ENCODE peak calls at places on chromosomes 12 and 14, in ten cellular contexts. One of them, this sample, is unnamed.

GRCh38 chr14:95464524-95464923 is 51.9 kb downstream of the SYNE3 start:
- DNase-seq in IMR-90: no peak
- DNase-seq in WERI-Rb-1: no peak
- DNase-seq in fibroblast of lung: no peak
- DNase-seq in psoas muscle: no peak
- DNase-seq in stomach: no peak
- DNase-seq in heart left ventricle: no peak
- DNase-seq in CD8-positive, alpha-beta T cell: peak
- DNase-seq in sigmoid colon: no peak
- DNase-seq in tibial artery: no peak
- DNase-seq in this sample: no peak

GRCh38 chr12:118189761-118190181 is 53.8 kb downstream of the PEBP1 start:
- DNase-seq in WERI-Rb-1: peak
- DNase-seq in sigmoid colon: peak
- DNase-seq in heart left ventricle: no peak
- DNase-seq in psoas muscle: no peak
- DNase-seq in fibroblast of lung: peak
- DNase-seq in tibial artery: no peak
- DNase-seq in stomach: no peak
- DNase-seq in IMR-90: peak
- DNase-seq in CD8-positive, alpha-beta T cell: no peak
- DNase-seq in this sample: peak

GRCh38 chr12:24201258-24201970 is 251.9 kb upstream of the SOX5 start:
- DNase-seq in sigmoid colon: no peak
- DNase-seq in IMR-90: no peak
- DNase-seq in stomach: no peak
- DNase-seq in WERI-Rb-1: no peak
- DNase-seq in psoas muscle: no peak
- DNase-seq in CD8-positive, alpha-beta T cell: no peak
- DNase-seq in fibroblast of lung: no peak
- DNase-seq in heart left ventricle: no peak
- DNase-seq in tibial artery: no peak
- DNase-seq in this sample: no peak

GRCh38 chr14:95263527-95264231 is 56.0 kb downstream of the CLMN start:
- DNase-seq in heart left ventricle: no peak
- DNase-seq in IMR-90: no peak
- DNase-seq in CD8-positive, alpha-beta T cell: no peak
- DNase-seq in sigmoid colon: no peak
- DNase-seq in psoas muscle: no peak
- DNase-seq in tibial artery: no peak
- DNase-seq in fibroblast of lung: no peak
- DNase-seq in stomach: no peak
- DNase-seq in WERI-Rb-1: no peak
- DNase-seq in this sample: no peak

GRCh38 chr12:25994252-25994651 is 35.8 kb downstream of the RASSF8 start:
- DNase-seq in sigmoid colon: no peak
- DNase-seq in CD8-positive, alpha-beta T cell: no peak
- DNase-seq in psoas muscle: no peak
- DNase-seq in stomach: no peak
- DNase-seq in WERI-Rb-1: no peak
- DNase-seq in heart left ventricle: no peak
- DNase-seq in tibial artery: no peak
- DNase-seq in IMR-90: peak
- DNase-seq in fibroblast of lung: peak
- DNase-seq in this sample: no peak

GRCh38 chr12:57224973-57225679 is 4.4 kb upstream of the SHMT2 start:
- DNase-seq in sigmoid colon: peak
- DNase-seq in psoas muscle: no peak
- DNase-seq in fibroblast of lung: peak
- DNase-seq in heart left ventricle: no peak
- DNase-seq in IMR-90: no peak
- DNase-seq in CD8-positive, alpha-beta T cell: peak
- DNase-seq in WERI-Rb-1: no peak
- DNase-seq in stomach: peak
- DNase-seq in tibial artery: no peak
- DNase-seq in this sample: no peak

GRCh38 chr12:132632521-132633228 is 14.1 kb downstream of the P2RX2 start:
- DNase-seq in stomach: no peak
- DNase-seq in heart left ventricle: no peak
- DNase-seq in tibial artery: no peak
- DNase-seq in fibroblast of lung: no peak
- DNase-seq in CD8-positive, alpha-beta T cell: no peak
- DNase-seq in IMR-90: no peak
- DNase-seq in sigmoid colon: peak
- DNase-seq in psoas muscle: no peak
- DNase-seq in WERI-Rb-1: no peak
- DNase-seq in this sample: no peak

GRCh38 chr14:71117839-71118743 is 210.8 kb downstream of the PCNX1 start:
- DNase-seq in tibial artery: no peak
- DNase-seq in stomach: no peak
- DNase-seq in IMR-90: peak
- DNase-seq in WERI-Rb-1: no peak
- DNase-seq in fibroblast of lung: peak
- DNase-seq in CD8-positive, alpha-beta T cell: no peak
- DNase-seq in sigmoid colon: no peak
- DNase-seq in psoas muscle: no peak
- DNase-seq in heart left ventricle: no peak
- DNase-seq in this sample: peak

GRCh38 chr12:51926718-51927117 is 19.4 kb downstream of the ACVRL1 start:
- DNase-seq in IMR-90: peak
- DNase-seq in tibial artery: no peak
- DNase-seq in stomach: peak
- DNase-seq in heart left ventricle: no peak
- DNase-seq in fibroblast of lung: peak
- DNase-seq in psoas muscle: no peak
- DNase-seq in WERI-Rb-1: peak
- DNase-seq in CD8-positive, alpha-beta T cell: peak
- DNase-seq in sigmoid colon: no peak
- DNase-seq in this sample: peak

GRCh38 chr14:85731198-85731597 is 201.3 kb downstream of the FLRT2 start:
- DNase-seq in CD8-positive, alpha-beta T cell: no peak
- DNase-seq in tibial artery: no peak
- DNase-seq in sigmoid colon: no peak
- DNase-seq in fibroblast of lung: peak
- DNase-seq in heart left ventricle: peak
- DNase-seq in IMR-90: peak
- DNase-seq in WERI-Rb-1: no peak
- DNase-seq in stomach: no peak
- DNase-seq in psoas muscle: peak
- DNase-seq in this sample: peak

GRCh38 chr14:77098470-77099353 is 654 bp downstream of the CIPC start:
- DNase-seq in IMR-90: no peak
- DNase-seq in CD8-positive, alpha-beta T cell: peak
- DNase-seq in fibroblast of lung: no peak
- DNase-seq in psoas muscle: peak
- DNase-seq in WERI-Rb-1: no peak
- DNase-seq in tibial artery: peak
- DNase-seq in sigmoid colon: peak
- DNase-seq in heart left ventricle: peak
- DNase-seq in stomach: peak
- DNase-seq in this sample: peak

GRCh38 chr12:9798008-9798619 is 29.2 kb upstream of the KLRF1 start:
- DNase-seq in psoas muscle: no peak
- DNase-seq in stomach: peak
- DNase-seq in CD8-positive, alpha-beta T cell: peak
- DNase-seq in fibroblast of lung: peak
- DNase-seq in WERI-Rb-1: peak
- DNase-seq in heart left ventricle: no peak
- DNase-seq in sigmoid colon: no peak
- DNase-seq in tibial artery: no peak
- DNase-seq in IMR-90: peak
- DNase-seq in this sample: peak

GRCh38 chr12:10031771-10032175 is 1.3 kb downstream of the CLEC9A start:
- DNase-seq in psoas muscle: no peak
- DNase-seq in stomach: no peak
- DNase-seq in tibial artery: no peak
- DNase-seq in IMR-90: peak
- DNase-seq in sigmoid colon: no peak
- DNase-seq in CD8-positive, alpha-beta T cell: no peak
- DNase-seq in WERI-Rb-1: no peak
- DNase-seq in fibroblast of lung: peak
- DNase-seq in heart left ventricle: no peak
- DNase-seq in this sample: no peak

GRCh38 chr14:52692248-52692962 is 3.0 kb downstream of the ERO1A start:
- DNase-seq in WERI-Rb-1: no peak
- DNase-seq in IMR-90: peak
- DNase-seq in sigmoid colon: no peak
- DNase-seq in heart left ventricle: no peak
- DNase-seq in fibroblast of lung: peak
- DNase-seq in CD8-positive, alpha-beta T cell: peak
- DNase-seq in stomach: no peak
- DNase-seq in tibial artery: no peak
- DNase-seq in psoas muscle: no peak
- DNase-seq in this sample: no peak

GRCh38 chr12:89494411-89495231 is 30.0 kb downstream of the GALNT4 start:
- DNase-seq in WERI-Rb-1: no peak
- DNase-seq in tibial artery: no peak
- DNase-seq in sigmoid colon: no peak
- DNase-seq in fibroblast of lung: peak
- DNase-seq in IMR-90: peak
- DNase-seq in stomach: no peak
- DNase-seq in heart left ventricle: no peak
- DNase-seq in CD8-positive, alpha-beta T cell: no peak
- DNase-seq in psoas muscle: no peak
- DNase-seq in this sample: no peak

GRCh38 chr12:105906545-105906944 is 232.2 kb downstream of the NUAK1 start:
- DNase-seq in sigmoid colon: no peak
- DNase-seq in WERI-Rb-1: no peak
- DNase-seq in stomach: no peak
- DNase-seq in psoas muscle: no peak
- DNase-seq in IMR-90: no peak
- DNase-seq in CD8-positive, alpha-beta T cell: no peak
- DNase-seq in fibroblast of lung: no peak
- DNase-seq in heart left ventricle: no peak
- DNase-seq in tibial artery: no peak
- DNase-seq in this sample: no peak

GRCh38 chr12:43733687-43734086 is 24.9 kb downstream of the PUS7L start:
- DNase-seq in IMR-90: no peak
- DNase-seq in psoas muscle: no peak
- DNase-seq in stomach: no peak
- DNase-seq in fibroblast of lung: no peak
- DNase-seq in heart left ventricle: no peak
- DNase-seq in tibial artery: no peak
- DNase-seq in WERI-Rb-1: no peak
- DNase-seq in sigmoid colon: no peak
- DNase-seq in CD8-positive, alpha-beta T cell: no peak
- DNase-seq in this sample: no peak
- TF ChIP-seq CTCF in IMR-90: no peak
- TF ChIP-seq CTCF in psoas muscle: no peak
- TF ChIP-seq CTCF in stomach: no peak
- TF ChIP-seq CTCF in fibroblast of lung: no peak
- TF ChIP-seq CTCF in heart left ventricle: no peak
- TF ChIP-seq CTCF in tibial artery: no peak
- TF ChIP-seq CTCF in WERI-Rb-1: no peak
- TF ChIP-seq CTCF in sigmoid colon: no peak
- TF ChIP-seq CTCF in CD8-positive, alpha-beta T cell: no peak
- TF ChIP-seq CTCF in this sample: no peak

GRCh38 chr14:44995770-44996294 is 33.8 kb downstream of the TOGARAM1 start:
- DNase-seq in fibroblast of lung: no peak
- DNase-seq in stomach: no peak
- DNase-seq in heart left ventricle: no peak
- DNase-seq in IMR-90: peak
- DNase-seq in CD8-positive, alpha-beta T cell: no peak
- DNase-seq in WERI-Rb-1: no peak
- DNase-seq in tibial artery: no peak
- DNase-seq in sigmoid colon: no peak
- DNase-seq in psoas muscle: no peak
- DNase-seq in this sample: no peak

GRCh38 chr14:44989497-44990440 is 27.8 kb downstream of the TOGARAM1 start:
- DNase-seq in tibial artery: no peak
- DNase-seq in WERI-Rb-1: no peak
- DNase-seq in sigmoid colon: no peak
- DNase-seq in CD8-positive, alpha-beta T cell: no peak
- DNase-seq in psoas muscle: no peak
- DNase-seq in stomach: no peak
- DNase-seq in IMR-90: no peak
- DNase-seq in fibroblast of lung: no peak
- DNase-seq in heart left ventricle: no peak
- DNase-seq in this sample: no peak

GRCh38 chr14:44995196-44995595 is 33.2 kb downstream of the TOGARAM1 start:
- DNase-seq in stomach: no peak
- DNase-seq in fibroblast of lung: no peak
- DNase-seq in tibial artery: no peak
- DNase-seq in sigmoid colon: no peak
- DNase-seq in WERI-Rb-1: no peak
- DNase-seq in IMR-90: no peak
- DNase-seq in psoas muscle: no peak
- DNase-seq in heart left ventricle: no peak
- DNase-seq in CD8-positive, alpha-beta T cell: no peak
- DNase-seq in this sample: no peak
- H3K27ac ChIP-seq in stomach: no peak
- H3K27ac ChIP-seq in fibroblast of lung: no peak
- H3K27ac ChIP-seq in tibial artery: no peak
- H3K27ac ChIP-seq in sigmoid colon: no peak
- H3K27ac ChIP-seq in WERI-Rb-1: no peak
- H3K27ac ChIP-seq in IMR-90: no peak
- H3K27ac ChIP-seq in psoas muscle: no peak
- H3K27ac ChIP-seq in heart left ventricle: no peak
- H3K27ac ChIP-seq in CD8-positive, alpha-beta T cell: no peak
- H3K27ac ChIP-seq in this sample: no peak

DNA sequence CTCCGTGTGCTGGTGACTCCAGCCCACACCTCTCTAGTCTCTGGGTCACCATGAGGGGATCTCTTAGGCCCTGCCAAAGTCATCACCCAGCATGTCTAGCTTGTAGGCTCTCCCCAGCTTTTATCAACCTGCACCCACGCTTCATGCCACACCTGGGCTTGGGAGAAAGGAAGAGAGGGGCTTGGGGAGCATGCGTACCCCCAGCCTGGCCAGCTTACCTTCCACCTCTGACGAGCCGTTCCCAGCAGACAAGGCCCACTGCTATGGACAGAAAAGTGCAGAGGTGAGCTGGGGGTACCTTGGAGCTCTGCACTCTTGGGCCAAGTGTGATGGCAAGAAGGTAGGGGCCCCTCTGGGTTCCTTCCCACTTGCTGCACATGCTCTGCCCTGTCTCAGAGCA is 1.7 kb downstream of the PGF start:
- DNase-seq in CD8-positive, alpha-beta T cell: no peak
- DNase-seq in tibial artery: no peak
- DNase-seq in stomach: no peak
- DNase-seq in sigmoid colon: no peak
- DNase-seq in heart left ventricle: no peak
- DNase-seq in IMR-90: no peak
- DNase-seq in WERI-Rb-1: no peak
- DNase-seq in fibroblast of lung: no peak
- DNase-seq in psoas muscle: no peak
- DNase-seq in this sample: no peak
- H3K4me3 ChIP-seq in CD8-positive, alpha-beta T cell: no peak
- H3K4me3 ChIP-seq in tibial artery: peak
- H3K4me3 ChIP-seq in stomach: peak
- H3K4me3 ChIP-seq in sigmoid colon: no peak
- H3K4me3 ChIP-seq in heart left ventricle: peak
- H3K4me3 ChIP-seq in IMR-90: no peak
- H3K4me3 ChIP-seq in WERI-Rb-1: peak
- H3K4me3 ChIP-seq in fibroblast of lung: no peak
- H3K4me3 ChIP-seq in psoas muscle: peak
- H3K4me3 ChIP-seq in this sample: no peak

GRCh38 chr14:32996343-32996742 is 57.7 kb downstream of the NPAS3 start:
- DNase-seq in heart left ventricle: no peak
- DNase-seq in sigmoid colon: no peak
- DNase-seq in CD8-positive, alpha-beta T cell: no peak
- DNase-seq in fibroblast of lung: no peak
- DNase-seq in stomach: no peak
- DNase-seq in tibial artery: no peak
- DNase-seq in WERI-Rb-1: no peak
- DNase-seq in psoas muscle: no peak
- DNase-seq in IMR-90: no peak
- DNase-seq in this sample: no peak

GRCh38 chr14:32998433-32998832 is 59.8 kb downstream of the NPAS3 start:
- DNase-seq in CD8-positive, alpha-beta T cell: no peak
- DNase-seq in tibial artery: no peak
- DNase-seq in sigmoid colon: no peak
- DNase-seq in heart left ventricle: no peak
- DNase-seq in stomach: no peak
- DNase-seq in WERI-Rb-1: peak
- DNase-seq in fibroblast of lung: peak
- DNase-seq in IMR-90: peak
- DNase-seq in psoas muscle: no peak
- DNase-seq in this sample: peak
- TF ChIP-seq CTCF in CD8-positive, alpha-beta T cell: no peak
- TF ChIP-seq CTCF in tibial artery: peak
- TF ChIP-seq CTCF in sigmoid colon: no peak
- TF ChIP-seq CTCF in heart left ventricle: peak
- TF ChIP-seq CTCF in stomach: peak
- TF ChIP-seq CTCF in WERI-Rb-1: peak
- TF ChIP-seq CTCF in fibroblast of lung: peak
- TF ChIP-seq CTCF in IMR-90: peak
- TF ChIP-seq CTCF in psoas muscle: peak
- TF ChIP-seq CTCF in this sample: peak